ENCODE peak calls at places on chromosome 16, in six cellular contexts. One of them, this sample, is unnamed.

GRCh38 chr16:90032664-90033346 is 13.5 kb upstream of the DBNDD1 start:
- DNase-seq in mucosa of descending colon: no peak
- DNase-seq in AG04449: no peak
- DNase-seq in sigmoid colon: no peak
- DNase-seq in suprapubic skin: no peak
- DNase-seq in cardiac muscle cell: peak; percentile 54
- DNase-seq in this sample: peak; percentile 49

GRCh38 chr16:28975158-28975603 is 603 bp downstream of the SPNS1 start:
- DNase-seq in AG04449: no peak
- DNase-seq in mucosa of descending colon: no peak
- DNase-seq in suprapubic skin: no peak
- DNase-seq in sigmoid colon: no peak
- DNase-seq in cardiac muscle cell: peak; percentile 2
- DNase-seq in this sample: no peak

GRCh38 chr16:87549627-87550509 is 52.4 kb upstream of the JPH3 start:
- DNase-seq in AG04449: no peak
- DNase-seq in suprapubic skin: no peak
- DNase-seq in mucosa of descending colon: no peak
- DNase-seq in cardiac muscle cell: no peak
- DNase-seq in sigmoid colon: no peak
- DNase-seq in this sample: no peak

GRCh38 chr16:87437327-87437726 is 45.2 kb downstream of the MAP1LC3B start:
- DNase-seq in sigmoid colon: no peak
- DNase-seq in suprapubic skin: no peak
- DNase-seq in AG04449: no peak
- DNase-seq in mucosa of descending colon: peak; percentile 16
- DNase-seq in cardiac muscle cell: no peak
- DNase-seq in this sample: no peak

GRCh38 chr16:57781741-57782606 is 20.3 kb downstream of the KIFC3 start:
- DNase-seq in AG04449: no peak
- DNase-seq in suprapubic skin: no peak
- DNase-seq in mucosa of descending colon: no peak
- DNase-seq in cardiac muscle cell: peak; percentile 42
- DNase-seq in sigmoid colon: no peak
- DNase-seq in this sample: peak; percentile 66

GRCh38 chr16:11636172-11636721 is 32.0 kb upstream of the SNN start:
- DNase-seq in suprapubic skin: no peak
- DNase-seq in AG04449: no peak
- DNase-seq in mucosa of descending colon: no peak
- DNase-seq in sigmoid colon: no peak
- DNase-seq in cardiac muscle cell: no peak
- DNase-seq in this sample: no peak

GRCh38 chr16:84829168-84829965 is 9.6 kb downstream of the CRISPLD2 start:
- DNase-seq in suprapubic skin: no peak
- DNase-seq in sigmoid colon: peak; percentile 95
- DNase-seq in cardiac muscle cell: peak; percentile 94
- DNase-seq in AG04449: no peak
- DNase-seq in mucosa of descending colon: no peak
- DNase-seq in this sample: peak; percentile 96

GRCh38 chr16:17076121-17076757 is 394.5 kb downstream of the XYLT1 start:
- DNase-seq in sigmoid colon: no peak
- DNase-seq in cardiac muscle cell: no peak
- DNase-seq in AG04449: no peak
- DNase-seq in suprapubic skin: no peak
- DNase-seq in mucosa of descending colon: no peak
- DNase-seq in this sample: no peak

GRCh38 chr16:64475627-64476351 is 646.1 kb downstream of the CDH11 start:
- DNase-seq in AG04449: no peak
- DNase-seq in sigmoid colon: no peak
- DNase-seq in cardiac muscle cell: peak; percentile 60
- DNase-seq in mucosa of descending colon: no peak
- DNase-seq in suprapubic skin: no peak
- DNase-seq in this sample: peak; percentile 29

GRCh38 chr16:77898671-77899211 is 110.4 kb downstream of the VAT1L start:
- DNase-seq in mucosa of descending colon: no peak
- DNase-seq in sigmoid colon: no peak
- DNase-seq in AG04449: no peak
- DNase-seq in suprapubic skin: no peak
- DNase-seq in cardiac muscle cell: peak; percentile 34
- DNase-seq in this sample: peak; percentile 96

GRCh38 chr16:89334988-89335802 is 117.7 kb downstream of the ZNF778 start:
- DNase-seq in cardiac muscle cell: no peak
- DNase-seq in mucosa of descending colon: peak; percentile 22
- DNase-seq in suprapubic skin: no peak
- DNase-seq in sigmoid colon: no peak
- DNase-seq in AG04449: no peak
- DNase-seq in this sample: no peak

GRCh38 chr16:1156983-1157638 is 4.2 kb downstream of the CACNA1H start:
- DNase-seq in suprapubic skin: no peak
- DNase-seq in cardiac muscle cell: no peak
- DNase-seq in AG04449: no peak
- DNase-seq in mucosa of descending colon: no peak
- DNase-seq in sigmoid colon: no peak
- DNase-seq in this sample: no peak

GRCh38 chr16:83733301-83733700 is 74.5 kb upstream of the HSBP1 start:
- DNase-seq in cardiac muscle cell: peak; percentile 5
- DNase-seq in mucosa of descending colon: no peak
- DNase-seq in AG04449: no peak
- DNase-seq in sigmoid colon: no peak
- DNase-seq in suprapubic skin: no peak
- DNase-seq in this sample: no peak

GRCh38 chr16:89670496-89671431 is 13.1 kb downstream of the SPATA33 start:
- DNase-seq in cardiac muscle cell: peak; percentile 25
- DNase-seq in sigmoid colon: no peak
- DNase-seq in suprapubic skin: no peak
- DNase-seq in AG04449: no peak
- DNase-seq in mucosa of descending colon: no peak
- DNase-seq in this sample: no peak

GRCh38 chr16:31409433-31409832 is 16.3 kb downstream of the ITGAD start:
- DNase-seq in mucosa of descending colon: no peak
- DNase-seq in suprapubic skin: no peak
- DNase-seq in AG04449: no peak
- DNase-seq in sigmoid colon: no peak
- DNase-seq in cardiac muscle cell: peak; percentile 37
- DNase-seq in this sample: peak; percentile 53

GRCh38 chr16:53465606-53466290 is 31.5 kb downstream of the RBL2 start:
- DNase-seq in AG04449: peak; percentile 33
- DNase-seq in suprapubic skin: no peak
- DNase-seq in sigmoid colon: no peak
- DNase-seq in cardiac muscle cell: peak; percentile 84
- DNase-seq in mucosa of descending colon: no peak
- DNase-seq in this sample: peak; percentile 56

GRCh38 chr16:3045758-3046505 is 429 bp upstream of the MMP25 start:
- DNase-seq in mucosa of descending colon: no peak
- DNase-seq in suprapubic skin: no peak
- DNase-seq in AG04449: no peak
- DNase-seq in cardiac muscle cell: peak; percentile 11
- DNase-seq in sigmoid colon: no peak
- DNase-seq in this sample: no peak

GRCh38 chr16:89764711-89765201 is 43.4 kb downstream of the ZNF276 start:
- DNase-seq in sigmoid colon: no peak
- DNase-seq in AG04449: no peak
- DNase-seq in suprapubic skin: no peak
- DNase-seq in cardiac muscle cell: peak; percentile 5
- DNase-seq in mucosa of descending colon: peak; percentile 67
- DNase-seq in this sample: no peak

GRCh38 chr16:56038564-56039098 is 152.7 kb upstream of the GNAO1 start:
- DNase-seq in suprapubic skin: no peak
- DNase-seq in sigmoid colon: no peak
- DNase-seq in mucosa of descending colon: no peak
- DNase-seq in AG04449: no peak
- DNase-seq in cardiac muscle cell: no peak
- DNase-seq in this sample: no peak

GRCh38 chr16:27237229-27238015 is 31.1 kb downstream of the NSMCE1 start:
- DNase-seq in AG04449: no peak
- DNase-seq in sigmoid colon: peak; percentile 62
- DNase-seq in suprapubic skin: peak; percentile 68
- DNase-seq in cardiac muscle cell: peak; percentile 48
- DNase-seq in mucosa of descending colon: peak; percentile 52
- DNase-seq in this sample: peak; percentile 38

GRCh38 chr16:17204248-17205043 is 266.3 kb downstream of the XYLT1 start:
- DNase-seq in mucosa of descending colon: no peak
- DNase-seq in sigmoid colon: no peak
- DNase-seq in cardiac muscle cell: no peak
- DNase-seq in suprapubic skin: no peak
- DNase-seq in AG04449: no peak
- DNase-seq in this sample: no peak

GRCh38 chr16:46739934-46740333 is 8.2 kb downstream of the MYLK3 start:
- DNase-seq in sigmoid colon: peak; percentile 4
- DNase-seq in mucosa of descending colon: no peak
- DNase-seq in suprapubic skin: no peak
- DNase-seq in AG04449: no peak
- DNase-seq in cardiac muscle cell: no peak
- DNase-seq in this sample: no peak

GRCh38 chr16:85138825-85139627 is 26.8 kb upstream of the CIBAR2 start:
- DNase-seq in sigmoid colon: no peak
- DNase-seq in suprapubic skin: no peak
- DNase-seq in cardiac muscle cell: no peak
- DNase-seq in AG04449: no peak
- DNase-seq in mucosa of descending colon: no peak
- DNase-seq in this sample: no peak

GRCh38 chr16:72913551-72913950 is 134.4 kb downstream of the ZFHX3 start:
- DNase-seq in suprapubic skin: no peak
- DNase-seq in mucosa of descending colon: no peak
- DNase-seq in AG04449: no peak
- DNase-seq in cardiac muscle cell: no peak
- DNase-seq in sigmoid colon: no peak
- DNase-seq in this sample: no peak

GRCh38 chr16:878071-878784 is 77.7 kb upstream of the GNG13 start:
- DNase-seq in cardiac muscle cell: no peak
- DNase-seq in sigmoid colon: peak; percentile 49
- DNase-seq in suprapubic skin: no peak
- DNase-seq in mucosa of descending colon: no peak
- DNase-seq in AG04449: no peak
- DNase-seq in this sample: peak; percentile 14

GRCh38 chr16:4752351-4753100 is 14.4 kb downstream of the ZNF500 start:
- DNase-seq in cardiac muscle cell: no peak
- DNase-seq in sigmoid colon: no peak
- DNase-seq in AG04449: no peak
- DNase-seq in mucosa of descending colon: no peak
- DNase-seq in suprapubic skin: no peak
- DNase-seq in this sample: no peak

GRCh38 chr16:27980076-27980775 is 83.3 kb downstream of the GSG1L start:
- DNase-seq in cardiac muscle cell: no peak
- DNase-seq in AG04449: no peak
- DNase-seq in mucosa of descending colon: no peak
- DNase-seq in suprapubic skin: peak; percentile 35
- DNase-seq in sigmoid colon: peak; percentile 35
- DNase-seq in this sample: no peak

GRCh38 chr16:35525979-35526590 is 2066.7 kb downstream of the TP53TG3F start:
- DNase-seq in sigmoid colon: no peak
- DNase-seq in mucosa of descending colon: no peak
- DNase-seq in suprapubic skin: no peak
- DNase-seq in AG04449: no peak
- DNase-seq in cardiac muscle cell: no peak
- DNase-seq in this sample: no peak
- H3K4me3 ChIP-seq in sigmoid colon: no peak overlapping the region
- H3K4me3 ChIP-seq in mucosa of descending colon: no peak overlapping the region
- H3K4me3 ChIP-seq in suprapubic skin: no peak overlapping the region
- H3K4me3 ChIP-seq in AG04449: no peak overlapping the region
- H3K4me3 ChIP-seq in cardiac muscle cell: no peak overlapping the region
- H3K4me3 ChIP-seq in this sample: no peak overlapping the region

GRCh38 chr16:66930189-66930588 is 4.0 kb downstream of the CIAO2B start:
- DNase-seq in cardiac muscle cell: peak; percentile 60
- DNase-seq in suprapubic skin: no peak
- DNase-seq in AG04449: no peak
- DNase-seq in sigmoid colon: no peak
- DNase-seq in mucosa of descending colon: no peak
- DNase-seq in this sample: peak; percentile 29
- TF ChIP-seq CTCF in cardiac muscle cell: no peak
- TF ChIP-seq CTCF in suprapubic skin: no peak
- TF ChIP-seq CTCF in AG04449: no peak
- TF ChIP-seq CTCF in sigmoid colon: no peak
- TF ChIP-seq CTCF in mucosa of descending colon: no peak
- TF ChIP-seq CTCF in this sample: no peak

DNA sequence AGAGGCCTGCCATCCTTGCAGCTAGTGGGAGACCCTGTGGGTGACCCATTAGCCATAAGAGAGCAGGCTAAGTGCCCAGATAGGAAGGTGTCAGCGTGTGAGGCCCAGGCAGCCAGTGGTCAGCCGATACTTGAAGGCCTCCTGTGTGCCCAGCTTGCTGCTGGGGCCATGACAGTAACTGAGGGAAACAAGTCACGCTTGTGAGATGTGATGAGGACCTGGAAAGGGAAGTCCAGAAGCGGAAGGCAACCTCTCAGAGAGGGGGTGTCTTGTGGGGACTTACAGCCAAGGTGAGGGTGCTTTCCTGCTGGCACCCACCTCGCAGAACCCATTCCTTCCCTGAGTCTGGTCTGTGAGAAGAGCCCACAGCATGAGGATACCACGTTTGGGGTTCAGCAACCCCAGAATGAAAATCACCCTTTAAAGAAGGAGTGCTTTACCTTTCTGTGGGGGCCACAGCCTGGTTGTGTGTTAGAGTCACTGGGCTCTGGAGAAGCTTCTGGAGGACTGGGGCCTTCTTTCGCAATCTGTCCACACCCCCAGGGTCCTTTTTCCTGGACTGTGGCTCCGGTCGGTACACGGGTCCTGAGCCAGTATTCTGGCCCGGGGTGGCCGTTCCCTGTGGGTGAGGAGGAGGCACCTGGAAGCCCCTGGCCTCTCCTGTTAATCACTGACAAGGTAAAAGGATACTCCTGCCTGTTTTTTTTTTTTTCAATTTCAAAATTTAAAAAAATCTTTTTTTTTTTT is 53.9 kb downstream of the PLCG2 start:
- DNase-seq in suprapubic skin: no peak
- DNase-seq in sigmoid colon: peak; percentile 59
- DNase-seq in cardiac muscle cell: no peak
- DNase-seq in mucosa of descending colon: no peak
- DNase-seq in AG04449: no peak
- DNase-seq in this sample: no peak
- H3K4me3 ChIP-seq in suprapubic skin: no peak overlapping the region
- H3K4me3 ChIP-seq in sigmoid colon: no peak overlapping the region
- H3K4me3 ChIP-seq in cardiac muscle cell: no peak overlapping the region
- H3K4me3 ChIP-seq in mucosa of descending colon: no peak overlapping the region
- H3K4me3 ChIP-seq in AG04449: no peak overlapping the region
- H3K4me3 ChIP-seq in this sample: no peak overlapping the region

GRCh38 chr16:21698169-21699032 is 34.6 kb downstream of the OTOA start:
- DNase-seq in AG04449: no peak
- DNase-seq in cardiac muscle cell: no peak
- DNase-seq in mucosa of descending colon: no peak
- DNase-seq in suprapubic skin: no peak
- DNase-seq in sigmoid colon: no peak
- DNase-seq in this sample: no peak
- TF ChIP-seq CTCF in AG04449: no peak
- TF ChIP-seq CTCF in cardiac muscle cell: no peak
- TF ChIP-seq CTCF in mucosa of descending colon: no peak
- TF ChIP-seq CTCF in suprapubic skin: no peak
- TF ChIP-seq CTCF in sigmoid colon: no peak
- TF ChIP-seq CTCF in this sample: no peak

GRCh38 chr16:13120557-13120956 is 219.2 kb downstream of the SHISA9 start:
- DNase-seq in suprapubic skin: no peak
- DNase-seq in mucosa of descending colon: no peak
- DNase-seq in sigmoid colon: no peak
- DNase-seq in cardiac muscle cell: no peak
- DNase-seq in AG04449: no peak
- DNase-seq in this sample: no peak
- H3K4me3 ChIP-seq in suprapubic skin: no peak overlapping the region
- H3K4me3 ChIP-seq in mucosa of descending colon: no peak overlapping the region
- H3K4me3 ChIP-seq in sigmoid colon: no peak overlapping the region
- H3K4me3 ChIP-seq in cardiac muscle cell: no peak overlapping the region
- H3K4me3 ChIP-seq in AG04449: no peak overlapping the region
- H3K4me3 ChIP-seq in this sample: no peak overlapping the region

This sample was measured in AG10803.